ENCODE peak calls at places on chromosomes 2 and 18, in seven cellular contexts. Q is NCI-H2107; O is ovary; I is stimulated activated CD4-positive, alpha-beta T cell treated with anti-CD3 and anti-CD28 coated beads, TNF-alpha, amount 100 ng/mL, for 1 hour; M is SHP77; D is HT1080; N is heart right ventricle. K is an unnamed sample.

GRCh38 chr2:3222636-3223035 is 155.0 kb downstream of the EIPR1 start:
- DNase-seq in I (no peak), D (no peak), O (no peak), Q (no peak), N (no peak), M (no peak), K (no peak)

GRCh38 chr2:164694275-164694695 is 73.0 kb upstream of the GRB14 start:
- DNase-seq in D (no peak), Q (no peak), M (no peak), N (no peak), I (no peak), O (no peak), K (no peak)

GRCh38 chr18:23867011-23867410 is 147.5 kb upstream of the TTC39C start:
- DNase-seq in M (no peak), N (no peak), Q (no peak), I (no peak), O (no peak), D (no peak), K (no peak)

GRCh38 chr2:30422437-30422805 is 24.6 kb upstream of the LCLAT1 start:
- DNase-seq in O (no peak), D (peak; percentile 11), N (no peak), Q (peak; percentile 6), M (no peak), I (peak; percentile 47), K (no peak)

GRCh38 chr18:45678850-45679249 is 45.1 kb upstream of the SLC14A1 start:
- DNase-seq in O (no peak), Q (no peak), M (no peak), I (no peak), N (no peak), D (no peak), K (no peak)

GRCh38 chr2:128309341-128310093 is 9.2 kb downstream of the HS6ST1 start:
- DNase-seq in Q (peak; percentile 64), M (peak; percentile 93), O (peak; percentile 72), N (no peak), I (no peak), D (no peak), K (no peak)

GRCh38 chr2:237629739-237630138 is 2.4 kb downstream of the LRRFIP1 start:
- DNase-seq in I (no peak), Q (no peak), O (no peak), M (no peak), D (peak; percentile 62), N (no peak), K (no peak)

GRCh38 chr2:148930046-148930775 is 55.2 kb downstream of the KIF5C start:
- DNase-seq in I (no peak), M (no peak), D (no peak), O (no peak), N (no peak), Q (peak; percentile 55), K (peak; percentile 11)

GRCh38 chr2:3864943-3865664 is 161.7 kb downstream of the DCDC2C start:
- DNase-seq in M (no peak), Q (peak; percentile 28), D (no peak), I (no peak), N (no peak), O (no peak), K (no peak)

GRCh38 chr18:25345432-25345831 is 6.5 kb downstream of the ZNF521 start:
- DNase-seq in I (no peak), O (no peak), M (no peak), N (no peak), Q (no peak), D (no peak), K (no peak)

GRCh38 chr2:112691761-112692370 is 29.0 kb upstream of the NT5DC4 start:
- DNase-seq in D (no peak), I (no peak), M (no peak), O (no peak), N (no peak), Q (no peak), K (no peak)

GRCh38 chr2:230557056-230557455 is 141.1 kb downstream of the SP100 start:
- DNase-seq in I (no peak), Q (no peak), D (no peak), O (no peak), N (no peak), M (no peak), K (no peak)

GRCh38 chr2:68789603-68790002 is 55.0 kb downstream of the ARHGAP25 start:
- DNase-seq in M (no peak), N (no peak), D (no peak), I (no peak), O (no peak), Q (no peak), K (no peak)

GRCh38 chr2:142756430-142756829 is 121.0 kb upstream of the KYNU start:
- DNase-seq in Q (no peak), D (peak; percentile 86), M (no peak), N (no peak), I (no peak), O (no peak), K (no peak)

GRCh38 chr2:20231159-20231558 is 6.2 kb upstream of the SDC1 start:
- DNase-seq in Q (no peak), D (peak; percentile 37), N (no peak), M (no peak), I (no peak), O (no peak), K (no peak)

GRCh38 chr2:217106650-217107014 is 246.8 kb upstream of the TNP1 start:
- DNase-seq in M (no peak), O (no peak), N (no peak), D (peak; percentile 80), I (no peak), Q (no peak), K (no peak)

GRCh38 chr2:120439637-120440384 is 93.9 kb downstream of the INHBB start:
- DNase-seq in D (no peak), I (no peak), O (no peak), N (no peak), M (no peak), Q (no peak), K (no peak)

GRCh38 chr18:13461488-13461887 is 242.9 kb downstream of the LDLRAD4 start:
- DNase-seq in Q (no peak), N (no peak), O (no peak), D (peak; percentile 38), M (no peak), I (no peak), K (no peak)

GRCh38 chr2:65476778-65477177 is 44.4 kb upstream of the SPRED2 start:
- DNase-seq in I (no peak), Q (no peak), N (no peak), O (no peak), D (no peak), M (no peak), K (no peak)

GRCh38 chr2:59354498-59354897 is 1113.4 kb upstream of the FANCL start:
- DNase-seq in N (no peak), Q (no peak), I (no peak), D (no peak), M (no peak), O (no peak), K (no peak)

GRCh38 chr18:35816003-35816402 is 156.5 kb upstream of the RMP24 start:
- DNase-seq in N (no peak), I (no peak), Q (no peak), M (no peak), D (no peak), O (no peak), K (no peak)

GRCh38 chr2:37335604-37336003 is 8.8 kb upstream of the QPCT start:
- DNase-seq in D (no peak), N (no peak), I (no peak), O (no peak), M (no peak), Q (no peak), K (no peak)

GRCh38 chr18:9536354-9537152 is 61.2 kb downstream of the RALBP1 start:
- DNase-seq in O (no peak), M (no peak), D (peak; percentile 14), I (no peak), N (no peak), Q (no peak), K (no peak)

GRCh38 chr2:82993631-82994030 is 1465.4 kb downstream of the SUCLG1 start:
- DNase-seq in D (peak; percentile 42), Q (no peak), O (no peak), I (no peak), M (no peak), N (no peak), K (no peak)

GRCh38 chr2:237207641-237208040 is 122.0 kb downstream of the COPS8 start:
- DNase-seq in M (no peak), I (no peak), O (no peak), N (peak; percentile 85), D (no peak), Q (no peak), K (peak; percentile 92)

GRCh38 chr2:134137182-134137595 is 116.7 kb upstream of the MGAT5 start:
- DNase-seq in I (no peak), D (peak; percentile 89), M (no peak), N (peak; percentile 47), O (no peak), Q (no peak), K (no peak)

GRCh38 chr2:169839954-169840746 is 12.9 kb downstream of the UBR3 start:
- DNase-seq in N (peak; percentile 36), I (no peak), Q (no peak), D (no peak), O (no peak), M (no peak), K (no peak)

K was measured in AG09309.